ENCODE peak calls at places on chromosomes 3 and 15, in nine cellular contexts. One of them, this sample, is unnamed.

GRCh38 chr3:53591646-53592045 is 97.2 kb downstream of the CACNA1D start:
- DNase-seq in pancreas: no peak
- DNase-seq in H9: no peak
- DNase-seq in IMR-90: no peak
- DNase-seq in Peyer's patch: no peak
- DNase-seq in tibial artery: no peak
- DNase-seq in HFF-Myc: no peak
- DNase-seq in sigmoid colon: no peak
- DNase-seq in nephron progenitor cell: no peak
- DNase-seq in this sample: no peak

GRCh38 chr3:4503050-4503449 is 9.9 kb downstream of the ITPR1 start:
- DNase-seq in nephron progenitor cell: no peak
- DNase-seq in HFF-Myc: no peak
- DNase-seq in sigmoid colon: no peak
- DNase-seq in Peyer's patch: peak; percentile 71
- DNase-seq in IMR-90: no peak
- DNase-seq in H9: no peak
- DNase-seq in pancreas: no peak
- DNase-seq in tibial artery: no peak
- DNase-seq in this sample: no peak

GRCh38 chr3:111471851-111472250 is 70.1 kb upstream of the CD96 start:
- DNase-seq in HFF-Myc: no peak
- DNase-seq in tibial artery: no peak
- DNase-seq in nephron progenitor cell: no peak
- DNase-seq in IMR-90: no peak
- DNase-seq in H9: no peak
- DNase-seq in Peyer's patch: no peak
- DNase-seq in sigmoid colon: no peak
- DNase-seq in pancreas: no peak
- DNase-seq in this sample: no peak

GRCh38 chr3:61381745-61382392 is 130.6 kb upstream of the FHIT start:
- DNase-seq in sigmoid colon: no peak
- DNase-seq in pancreas: no peak
- DNase-seq in nephron progenitor cell: no peak
- DNase-seq in IMR-90: peak; percentile 7
- DNase-seq in tibial artery: no peak
- DNase-seq in HFF-Myc: peak; percentile 2
- DNase-seq in H9: no peak
- DNase-seq in Peyer's patch: no peak
- DNase-seq in this sample: peak; percentile 52

GRCh38 chr15:61063875-61064320 is 165.2 kb downstream of the RORA start:
- DNase-seq in IMR-90: no peak
- DNase-seq in sigmoid colon: no peak
- DNase-seq in Peyer's patch: no peak
- DNase-seq in H9: no peak
- DNase-seq in nephron progenitor cell: no peak
- DNase-seq in HFF-Myc: no peak
- DNase-seq in tibial artery: no peak
- DNase-seq in pancreas: no peak
- DNase-seq in this sample: no peak

GRCh38 chr3:133426721-133427120 is 26.9 kb downstream of the BFSP2 start:
- DNase-seq in nephron progenitor cell: no peak
- DNase-seq in H9: no peak
- DNase-seq in pancreas: no peak
- DNase-seq in IMR-90: peak; percentile 86
- DNase-seq in tibial artery: no peak
- DNase-seq in Peyer's patch: no peak
- DNase-seq in HFF-Myc: no peak
- DNase-seq in sigmoid colon: no peak
- DNase-seq in this sample: no peak

GRCh38 chr15:51382787-51383186 is 41.3 kb downstream of the GLDN start:
- DNase-seq in Peyer's patch: no peak
- DNase-seq in sigmoid colon: no peak
- DNase-seq in H9: peak; percentile 67
- DNase-seq in nephron progenitor cell: peak; percentile 51
- DNase-seq in HFF-Myc: no peak
- DNase-seq in tibial artery: no peak
- DNase-seq in pancreas: peak; percentile 15
- DNase-seq in IMR-90: peak; percentile 53
- DNase-seq in this sample: peak; percentile 55

GRCh38 chr3:16415911-16416310 is 97.6 kb downstream of the RFTN1 start:
- DNase-seq in Peyer's patch: no peak
- DNase-seq in sigmoid colon: no peak
- DNase-seq in nephron progenitor cell: no peak
- DNase-seq in pancreas: no peak
- DNase-seq in H9: no peak
- DNase-seq in tibial artery: no peak
- DNase-seq in IMR-90: no peak
- DNase-seq in HFF-Myc: no peak
- DNase-seq in this sample: no peak

GRCh38 chr15:96160800-96161199 is 169.7 kb upstream of the NR2F2 start:
- DNase-seq in IMR-90: no peak
- DNase-seq in H9: no peak
- DNase-seq in HFF-Myc: no peak
- DNase-seq in sigmoid colon: no peak
- DNase-seq in Peyer's patch: no peak
- DNase-seq in nephron progenitor cell: no peak
- DNase-seq in pancreas: peak; percentile 30
- DNase-seq in tibial artery: no peak
- DNase-seq in this sample: no peak

GRCh38 chr3:151315136-151315535 is 1.5 kb downstream of the GPR87 start:
- DNase-seq in HFF-Myc: no peak
- DNase-seq in nephron progenitor cell: no peak
- DNase-seq in tibial artery: no peak
- DNase-seq in H9: no peak
- DNase-seq in sigmoid colon: no peak
- DNase-seq in Peyer's patch: no peak
- DNase-seq in pancreas: no peak
- DNase-seq in IMR-90: peak; percentile 56
- DNase-seq in this sample: no peak

GRCh38 chr3:38519000-38519399 is 22.9 kb downstream of the EXOG start:
- DNase-seq in pancreas: no peak
- DNase-seq in H9: no peak
- DNase-seq in IMR-90: peak; percentile 77
- DNase-seq in sigmoid colon: no peak
- DNase-seq in tibial artery: no peak
- DNase-seq in HFF-Myc: no peak
- DNase-seq in Peyer's patch: no peak
- DNase-seq in nephron progenitor cell: no peak
- DNase-seq in this sample: no peak

GRCh38 chr15:80778621-80778963 is 578 bp upstream of the CEMIP start:
- DNase-seq in Peyer's patch: no peak
- DNase-seq in tibial artery: no peak
- DNase-seq in HFF-Myc: no peak
- DNase-seq in pancreas: no peak
- DNase-seq in nephron progenitor cell: no peak
- DNase-seq in H9: no peak
- DNase-seq in sigmoid colon: no peak
- DNase-seq in IMR-90: no peak
- DNase-seq in this sample: no peak

GRCh38 chr3:120622870-120623718 is 27.0 kb downstream of the NDUFB4 start:
- DNase-seq in HFF-Myc: peak; percentile 67
- DNase-seq in pancreas: no peak
- DNase-seq in Peyer's patch: no peak
- DNase-seq in nephron progenitor cell: peak; percentile 53
- DNase-seq in IMR-90: peak; percentile 82
- DNase-seq in tibial artery: no peak
- DNase-seq in sigmoid colon: no peak
- DNase-seq in H9: peak; percentile 38
- DNase-seq in this sample: no peak

GRCh38 chr3:49930241-49930690 is 655 bp upstream of the MON1A start:
- DNase-seq in nephron progenitor cell: no peak
- DNase-seq in Peyer's patch: no peak
- DNase-seq in HFF-Myc: no peak
- DNase-seq in sigmoid colon: no peak
- DNase-seq in tibial artery: no peak
- DNase-seq in pancreas: no peak
- DNase-seq in H9: no peak
- DNase-seq in IMR-90: no peak
- DNase-seq in this sample: no peak

GRCh38 chr3:21390136-21390535 is 360.9 kb downstream of the ZNF385D start:
- DNase-seq in nephron progenitor cell: no peak
- DNase-seq in tibial artery: no peak
- DNase-seq in sigmoid colon: no peak
- DNase-seq in IMR-90: peak; percentile 7
- DNase-seq in HFF-Myc: peak; percentile 11
- DNase-seq in pancreas: no peak
- DNase-seq in H9: no peak
- DNase-seq in Peyer's patch: no peak
- DNase-seq in this sample: no peak

GRCh38 chr3:10393514-10393913 is 72.6 kb upstream of the SEC13 start:
- DNase-seq in sigmoid colon: no peak
- DNase-seq in Peyer's patch: no peak
- DNase-seq in nephron progenitor cell: no peak
- DNase-seq in tibial artery: no peak
- DNase-seq in IMR-90: no peak
- DNase-seq in H9: no peak
- DNase-seq in pancreas: no peak
- DNase-seq in HFF-Myc: no peak
- DNase-seq in this sample: no peak

GRCh38 chr3:10390641-10391373 is 69.9 kb upstream of the SEC13 start:
- DNase-seq in IMR-90: no peak
- DNase-seq in H9: no peak
- DNase-seq in pancreas: no peak
- DNase-seq in sigmoid colon: no peak
- DNase-seq in Peyer's patch: no peak
- DNase-seq in tibial artery: no peak
- DNase-seq in HFF-Myc: no peak
- DNase-seq in nephron progenitor cell: no peak
- DNase-seq in this sample: no peak

GRCh38 chr3:10392906-10393461 is 72.1 kb upstream of the SEC13 start:
- DNase-seq in pancreas: no peak
- DNase-seq in Peyer's patch: no peak
- DNase-seq in tibial artery: no peak
- DNase-seq in H9: no peak
- DNase-seq in sigmoid colon: no peak
- DNase-seq in HFF-Myc: no peak
- DNase-seq in IMR-90: no peak
- DNase-seq in nephron progenitor cell: no peak
- DNase-seq in this sample: no peak

GRCh38 chr3:10391391-10391790 is 70.5 kb upstream of the SEC13 start:
- DNase-seq in Peyer's patch: no peak
- DNase-seq in sigmoid colon: no peak
- DNase-seq in tibial artery: no peak
- DNase-seq in pancreas: no peak
- DNase-seq in nephron progenitor cell: no peak
- DNase-seq in H9: no peak
- DNase-seq in IMR-90: no peak
- DNase-seq in HFF-Myc: no peak
- DNase-seq in this sample: no peak

GRCh38 chr3:10392244-10392643 is 71.3 kb upstream of the SEC13 start:
- DNase-seq in H9: peak; percentile 40
- DNase-seq in Peyer's patch: no peak
- DNase-seq in nephron progenitor cell: no peak
- DNase-seq in sigmoid colon: no peak
- DNase-seq in tibial artery: no peak
- DNase-seq in HFF-Myc: no peak
- DNase-seq in IMR-90: no peak
- DNase-seq in pancreas: no peak
- DNase-seq in this sample: no peak
- TF ChIP-seq CTCF in H9: peak; percentile 39
- TF ChIP-seq CTCF in Peyer's patch: no peak
- TF ChIP-seq CTCF in nephron progenitor cell: no peak
- TF ChIP-seq CTCF in sigmoid colon: no peak
- TF ChIP-seq CTCF in tibial artery: no peak
- TF ChIP-seq CTCF in HFF-Myc: peak; percentile 4
- TF ChIP-seq CTCF in IMR-90: peak; percentile 21
- TF ChIP-seq CTCF in pancreas: no peak
- TF ChIP-seq CTCF in this sample: no peak

DNA sequence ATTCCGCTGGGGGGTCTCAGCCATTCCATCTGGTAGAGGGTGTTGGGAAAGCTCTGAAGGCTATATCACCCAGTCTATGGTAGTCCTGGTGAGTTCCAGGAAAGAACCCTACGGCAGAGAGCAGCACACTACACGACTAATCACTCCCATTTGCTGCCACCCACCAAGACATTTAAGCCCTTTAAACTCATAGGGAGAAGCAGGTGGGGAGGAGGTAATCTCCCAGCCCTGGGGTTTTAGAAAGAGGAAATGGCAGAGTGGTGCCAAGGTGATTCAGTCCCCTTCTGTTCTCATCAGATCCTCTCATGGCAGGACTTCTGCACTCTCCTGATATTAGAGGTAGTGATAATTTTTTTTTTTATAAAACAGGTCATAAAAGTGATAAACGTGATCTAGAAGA is 10.6 kb upstream of the VWA5B2 start:
- DNase-seq in tibial artery: no peak
- DNase-seq in HFF-Myc: no peak
- DNase-seq in sigmoid colon: no peak
- DNase-seq in pancreas: no peak
- DNase-seq in nephron progenitor cell: no peak
- DNase-seq in H9: no peak
- DNase-seq in IMR-90: no peak
- DNase-seq in Peyer's patch: no peak
- DNase-seq in this sample: no peak
- TF ChIP-seq CTCF in tibial artery: no peak
- TF ChIP-seq CTCF in HFF-Myc: no peak
- TF ChIP-seq CTCF in sigmoid colon: no peak
- TF ChIP-seq CTCF in pancreas: no peak
- TF ChIP-seq CTCF in nephron progenitor cell: no peak
- TF ChIP-seq CTCF in H9: no peak
- TF ChIP-seq CTCF in IMR-90: no peak
- TF ChIP-seq CTCF in Peyer's patch: no peak
- TF ChIP-seq CTCF in this sample: no peak

DNA sequence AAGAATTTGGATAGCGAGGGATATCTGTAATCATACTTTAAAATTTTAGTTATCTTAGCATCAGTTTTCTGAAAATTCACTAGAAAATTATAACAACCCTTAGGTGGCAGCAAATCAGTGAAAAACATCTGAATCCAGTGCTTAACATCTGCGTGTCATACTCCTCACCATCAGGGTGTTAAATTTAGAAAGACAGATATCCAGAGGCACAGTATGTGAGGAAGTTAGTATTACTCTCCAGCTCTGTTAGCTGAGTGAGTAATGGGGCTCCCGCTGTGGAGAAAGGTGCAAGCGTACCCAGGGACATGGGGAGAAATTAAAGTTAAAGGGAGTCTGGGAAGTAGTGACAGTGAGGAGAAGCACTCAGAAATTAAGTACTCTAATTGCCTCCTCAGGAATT is 50.9 kb downstream of the CEP63 start:
- DNase-seq in IMR-90: no peak
- DNase-seq in sigmoid colon: no peak
- DNase-seq in nephron progenitor cell: no peak
- DNase-seq in pancreas: no peak
- DNase-seq in tibial artery: no peak
- DNase-seq in Peyer's patch: no peak
- DNase-seq in HFF-Myc: no peak
- DNase-seq in H9: no peak
- DNase-seq in this sample: no peak
- TF ChIP-seq CTCF in IMR-90: no peak
- TF ChIP-seq CTCF in sigmoid colon: no peak
- TF ChIP-seq CTCF in nephron progenitor cell: no peak
- TF ChIP-seq CTCF in pancreas: no peak
- TF ChIP-seq CTCF in tibial artery: no peak
- TF ChIP-seq CTCF in Peyer's patch: no peak
- TF ChIP-seq CTCF in HFF-Myc: no peak
- TF ChIP-seq CTCF in H9: no peak
- TF ChIP-seq CTCF in this sample: no peak

DNA sequence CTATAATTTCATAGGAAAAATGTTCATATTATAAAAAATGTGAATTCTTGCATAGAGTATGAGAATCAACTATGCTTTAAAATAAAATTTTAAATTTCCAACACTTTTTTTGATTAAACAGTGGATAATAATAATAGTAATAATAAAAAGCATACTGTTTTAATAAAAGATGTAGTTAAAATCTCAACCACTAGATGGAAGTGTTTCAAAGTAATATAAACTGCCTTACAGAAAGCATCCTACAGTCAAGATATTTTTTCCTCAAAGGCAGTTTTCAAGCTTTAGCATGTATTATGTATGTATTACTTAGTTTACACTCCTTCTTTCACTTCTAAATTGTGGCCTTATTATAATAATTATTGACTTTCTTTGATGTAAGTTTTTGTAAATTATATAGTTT is 217.5 kb downstream of the CHL1 start:
- DNase-seq in pancreas: no peak
- DNase-seq in IMR-90: peak; percentile 10
- DNase-seq in Peyer's patch: no peak
- DNase-seq in nephron progenitor cell: no peak
- DNase-seq in H9: no peak
- DNase-seq in HFF-Myc: no peak
- DNase-seq in sigmoid colon: no peak
- DNase-seq in tibial artery: no peak
- DNase-seq in this sample: peak; percentile 4
- TF ChIP-seq CTCF in pancreas: no peak
- TF ChIP-seq CTCF in IMR-90: peak; percentile 31
- TF ChIP-seq CTCF in Peyer's patch: no peak
- TF ChIP-seq CTCF in nephron progenitor cell: peak; percentile 58
- TF ChIP-seq CTCF in H9: peak; percentile 65
- TF ChIP-seq CTCF in HFF-Myc: no peak
- TF ChIP-seq CTCF in sigmoid colon: no peak
- TF ChIP-seq CTCF in tibial artery: no peak
- TF ChIP-seq CTCF in this sample: peak; percentile 32

This sample was measured in GM10248.